ENCODE peak calls at places on chromosomes 6 and 20, in four cellular contexts. P is stimulated activated CD4-positive, alpha-beta T cell treated with anti-CD3 and anti-CD28 coated beads, TNF-alpha, amount 100 ng/mL, for 48 hours; K is left colon; G is GF-D8. T is an unnamed sample.

GRCh38 chr6:127893541-127893940 is 7.3 kb downstream of the THEMIS start:
- DNase-seq in G (no peak), P (no peak), K (no peak), T (no peak)

GRCh38 chr6:119179842-119180241 is 101.4 kb upstream of the FAM184A start:
- DNase-seq in G (no peak), P (no peak), K (no peak), T (no peak)

GRCh38 chr20:38222231-38222922 is 38.2 kb downstream of the KIAA1755 start:
- DNase-seq in K (peak; percentile 75), G (no peak), P (peak; percentile 52), T (peak; percentile 64)

GRCh38 chr6:119233327-119233984 is 116.1 kb downstream of the MAN1A1 start:
- DNase-seq in P (no peak), K (no peak), G (no peak), T (no peak)

GRCh38 chr20:41308726-41309413 is 8.7 kb downstream of the ZHX3 start:
- DNase-seq in G (peak; percentile 65), K (no peak), P (no peak), T (no peak)

GRCh38 chr6:29975561-29975907 is 33.2 kb downstream of the HLA-A start:
- DNase-seq in K (no peak), G (no peak), P (no peak), T (no peak)

GRCh38 chr6:33695451-33695855 is 16.0 kb downstream of the UQCC2 start:
- DNase-seq in G (no peak), K (no peak), P (no peak), T (peak; percentile 47)

GRCh38 chr6:154821638-154822037 is 88.4 kb downstream of the SCAF8 start:
- DNase-seq in P (no peak), K (no peak), G (no peak), T (no peak)

GRCh38 chr6:163732479-163732878 is 318.0 kb downstream of the QKI start:
- DNase-seq in P (no peak), G (no peak), K (no peak), T (no peak)

GRCh38 chr20:20237093-20237959 is 130.6 kb upstream of the INSM1 start:
- DNase-seq in P (peak; percentile 4), G (no peak), K (peak; percentile 38), T (no peak)

GRCh38 chr6:169810066-169810989 is 58.9 kb downstream of the ERMARD start:
- DNase-seq in P (no peak), G (no peak), K (peak; percentile 63), T (no peak)

GRCh38 chr20:42553374-42553773 is 636.3 kb downstream of the PTPRT start:
- DNase-seq in G (no peak), K (no peak), P (no peak), T (no peak)

GRCh38 chr6:158818580-158819212 is 472 bp downstream of the EZR start:
- DNase-seq in P (peak; percentile 61), G (peak; percentile 42), K (peak; percentile 79), T (peak; percentile 76)

GRCh38 chr6:85675030-85675819 is 32.5 kb upstream of the SYNCRIP start:
- DNase-seq in K (no peak), P (no peak), G (no peak), T (no peak)

GRCh38 chr20:62357681-62358080 is 9.4 kb downstream of the LAMA5 start:
- DNase-seq in G (no peak), K (no peak), P (no peak), T (no peak)

GRCh38 chr20:53126185-53126584 is 154.0 kb downstream of the TSHZ2 start:
- DNase-seq in K (no peak), P (no peak), G (no peak), T (no peak)

GRCh38 chr6:379367-380181 is 12.0 kb upstream of the IRF4 start:
- DNase-seq in K (peak; percentile 43), P (no peak), G (no peak), T (peak; percentile 51)

GRCh38 chr6:138944412-138944811 is 43.6 kb downstream of the REPS1 start:
- DNase-seq in K (no peak), P (no peak), G (no peak), T (no peak)

GRCh38 chr6:30329331-30329730 is 2.6 kb downstream of the TRIM39 start:
- DNase-seq in K (no peak), P (no peak), G (no peak), T (no peak)

GRCh38 chr6:45504947-45505346 is 127.2 kb upstream of the SUPT3H start:
- DNase-seq in P (no peak), K (no peak), G (peak; percentile 56), T (no peak)

GRCh38 chr20:51541189-51542032 is 1.1 kb downstream of the NFATC2 start:
- DNase-seq in P (no peak), K (peak; percentile 71), G (peak; percentile 91), T (peak; percentile 69)

GRCh38 chr20:58453391-58453790 is 61.8 kb downstream of the APCDD1L start:
- DNase-seq in K (no peak), G (no peak), P (no peak), T (no peak)

GRCh38 chr6:147941143-147941542 is 401.5 kb upstream of the SASH1 start:
- DNase-seq in G (no peak), P (no peak), K (no peak), T (no peak)

GRCh38 chr20:49496526-49497216 is 14.2 kb upstream of the KCNB1 start:
- DNase-seq in G (no peak), P (no peak), K (no peak), T (no peak)

GRCh38 chr6:129621252-129621651 is 88.7 kb downstream of the ARHGAP18 start:
- DNase-seq in K (peak; percentile 36), G (no peak), P (peak; percentile 17), T (no peak)

GRCh38 chr20:2349801-2350200 is 30.9 kb upstream of the TGM6 start:
- DNase-seq in P (no peak), G (no peak), K (no peak), T (no peak)

GRCh38 chr6:135094403-135094821 is 39.8 kb upstream of the HBS1L start:
- DNase-seq in P (no peak), K (no peak), G (no peak), T (no peak)

GRCh38 chr6:11830105-11830504 is 51.5 kb upstream of the ADTRP start:
- DNase-seq in G (no peak), P (no peak), K (no peak), T (no peak)

GRCh38 chr6:78484181-78485064 is 382.9 kb upstream of the IRAK1BP1 start:
- DNase-seq in G (no peak), P (no peak), K (no peak), T (no peak)

GRCh38 chr20:62511300-62511914 is 35.6 kb upstream of the GATA5 start:
- DNase-seq in P (no peak), K (no peak), G (no peak), T (no peak)

GRCh38 chr6:85419046-85419759 is 30.7 kb upstream of the NT5E start:
- DNase-seq in K (no peak), P (no peak), G (no peak), T (no peak)

GRCh38 chr20:10023911-10024310 is 10.9 kb upstream of the ANKEF1 start:
- DNase-seq in K (no peak), G (no peak), P (no peak), T (no peak)

GRCh38 chr20:36717657-36718056 is 28.2 kb downstream of the NDRG3 start:
- DNase-seq in K (no peak), P (no peak), G (no peak), T (no peak)

GRCh38 chr20:62426678-62427077 is 661 bp downstream of the RBBP8NL start:
- DNase-seq in K (peak; percentile 55), G (no peak), P (no peak), T (no peak)

GRCh38 chr6:4573958-4574481 is 202.2 kb upstream of the CDYL start:
- DNase-seq in P (no peak), G (no peak), K (no peak), T (no peak)

GRCh38 chr20:29762620-29763019 is 1494.8 kb upstream of the DEFB115 start:
- DNase-seq in K (no peak), P (no peak), G (no peak), T (no peak)

GRCh38 chr6:82072113-82072512 is 175.4 kb downstream of the IBTK start:
- DNase-seq in G (no peak), K (no peak), P (no peak), T (no peak)